ENCODE peak calls at places on chromosome X, in five cellular contexts. T is H9, X is mesenchymal stem cell, L is trophoblast cell, F is H1. M is an unnamed sample.
A peak's percentile ranks its signal among the peaks of the same experiment; 100 is the strongest.

GRCh38 chrX:149512225-149512885 is 7.2 kb upstream of the IDS start:
- DNase-seq in T (peak; percentile 71), X (peak; percentile 65), L (peak; percentile 61), F (peak; percentile 60), M (peak; percentile 27)

GRCh38 chrX:68897118-68897517 is 68.3 kb downstream of the EFNB1 start:
- DNase-seq in T (no peak), X (no peak), L (no peak), F (no peak), M (no peak)

GRCh38 chrX:110600745-110601310 is 194.8 kb downstream of the CHRDL1 start:
- DNase-seq in T (no peak), X (no peak), L (no peak), F (no peak), M (no peak)

GRCh38 chrX:68354869-68355628 is 78.2 kb downstream of the OPHN1 start:
- DNase-seq in T (no peak), X (no peak), L (no peak), F (no peak), M (no peak)

GRCh38 chrX:132412208-132412607 is 76.6 kb downstream of the MBNL3 start:
- DNase-seq in T (peak; percentile 76), X (no peak), L (no peak), F (peak; percentile 55), M (peak; percentile 21)

GRCh38 chrX:38561951-38562719 is 793 bp downstream of the TSPAN7 start:
- DNase-seq in T (peak; percentile 44), X (peak; percentile 2), L (no peak), F (peak; percentile 51), M (peak; percentile 14)

GRCh38 chrX:104085919-104086318 is 9.9 kb upstream of the TMSB15C start:
- DNase-seq in T (no peak), X (no peak), L (no peak), F (no peak), M (no peak)

GRCh38 chrX:71667328-71668247 is at the start of gene LOC101059915:
- DNase-seq in T (no peak), X (no peak), L (no peak), F (no peak), M (no peak)

GRCh38 chrX:97211070-97211469 is 327.4 kb downstream of the RPA4 start:
- DNase-seq in T (no peak), X (no peak), L (no peak), F (no peak), M (no peak)

GRCh38 chrX:153245288-153245731 is 66.2 kb downstream of the MAGEA1 start:
- DNase-seq in T (peak; percentile 37), X (peak; percentile 0), L (no peak), F (no peak), M (peak; percentile 61)

GRCh38 chrX:13094780-13095425 is 50.5 kb upstream of the FAM9C start:
- DNase-seq in T (no peak), X (peak; percentile 23), L (no peak), F (no peak), M (no peak)

GRCh38 chrX:24646745-24647182 is 383 bp downstream of the PCYT1B start:
- DNase-seq in T (peak; percentile 76), X (peak; percentile 20), L (no peak), F (no peak), M (peak; percentile 37)

GRCh38 chrX:74207539-74207938 is 96.4 kb upstream of the ZCCHC13 start:
- DNase-seq in T (no peak), X (no peak), L (peak; percentile 33), F (no peak), M (no peak)

GRCh38 chrX:41482153-41482850 is 35.2 kb downstream of the NYX start:
- DNase-seq in T (no peak), X (no peak), L (no peak), F (no peak), M (no peak)

GRCh38 chrX:119539872-119540271 is 25.3 kb downstream of the STEEP1 start:
- DNase-seq in T (no peak), X (no peak), L (no peak), F (no peak), M (no peak)

GRCh38 chrX:84186603-84187358 is 1.2 kb downstream of the RPS6KA6 start:
- DNase-seq in T (peak; percentile 43), X (peak; percentile 4), L (no peak), F (peak; percentile 39), M (no peak)

GRCh38 chrX:48458711-48459110 is 11.3 kb downstream of the SLC38A5 start:
- DNase-seq in T (no peak), X (no peak), L (no peak), F (no peak), M (no peak)
- H2BK12ac ChIP-seq in T (no peak overlapping the region), X (no peak overlapping the region), L (no peak overlapping the region), F (no peak overlapping the region), M (no peak overlapping the region)

GRCh38 chrX:3345281-3346081 is 971 bp downstream of the MXRA5 start:
- DNase-seq in T (peak; percentile 61), X (peak; percentile 74), L (peak; percentile 3), F (peak; percentile 60), M (peak; percentile 23)
- H3K27ac ChIP-seq in T (no peak overlapping the region), X (peak overlapping the region; percentile 29), L (peak overlapping the region; percentile 95), F (no peak overlapping the region), M (no peak overlapping the region)

GRCh38 chrX:54950730-54951375 is 30.2 kb downstream of the TRO start:
- DNase-seq in T (no peak), X (no peak), L (no peak), F (no peak), M (no peak)
- H2BK12ac ChIP-seq in T (no peak overlapping the region), X (no peak overlapping the region), L (no peak overlapping the region), F (no peak overlapping the region), M (no peak overlapping the region)

GRCh38 chrX:46710425-46710824 is 48.5 kb downstream of the SLC9A7 start:
- DNase-seq in T (no peak), X (peak; percentile 12), L (peak; percentile 38), F (no peak), M (no peak)
- H3K27ac ChIP-seq in T (no peak overlapping the region), X (no peak overlapping the region), L (peak overlapping the region; percentile 53), F (no peak overlapping the region), M (no peak overlapping the region)

GRCh38 chrX:9746148-9746880 is 19.3 kb downstream of the GPR143 start:
- DNase-seq in T (no peak), X (peak; percentile 91), L (peak; percentile 44), F (no peak), M (no peak)
- H2BK12ac ChIP-seq in T (no peak overlapping the region), X (peak overlapping the region; percentile 52), L (peak overlapping the region; percentile 71), F (no peak overlapping the region), M (no peak overlapping the region)

DNA sequence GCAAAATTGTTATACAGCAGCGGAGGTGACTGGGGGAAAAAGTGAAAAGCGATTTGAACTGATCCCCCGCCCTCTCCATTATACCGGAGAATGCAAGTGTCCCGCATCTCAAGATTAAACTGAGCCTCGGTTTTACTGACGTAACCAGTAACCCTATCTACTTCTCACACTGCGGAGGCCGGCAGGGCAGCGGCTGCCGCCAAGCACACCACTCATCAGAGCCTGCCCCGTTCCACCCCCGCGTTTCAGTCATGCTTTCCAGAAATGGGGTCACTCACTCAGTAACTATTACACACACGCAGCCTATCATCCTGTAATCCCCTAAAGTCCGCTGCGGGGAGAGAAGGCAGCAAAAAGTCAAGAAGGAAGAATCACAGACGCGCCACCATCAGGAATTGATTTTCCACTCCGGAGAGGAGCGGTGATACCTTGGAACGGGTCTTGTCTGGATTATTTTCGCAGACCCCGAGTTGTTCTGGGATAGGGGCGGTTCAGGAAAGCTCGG is 1.4 kb downstream of the RPS6KA3 start:
- DNase-seq in T (peak; percentile 42), X (peak; percentile 80), L (peak; percentile 48), F (peak; percentile 43), M (no peak)
- H3K27ac ChIP-seq in T (no peak overlapping the region), X (peak overlapping the region; percentile 66), L (no peak overlapping the region), F (no peak overlapping the region), M (no peak overlapping the region)

M was measured in neuronal stem cell.